ENCODE peak calls at places on chromosomes 3 and 15, in nine cellular contexts. A is ovary, N is endothelial cell of umbilical vein, G is heart left ventricle, L is stomach, M is uterus, T is testis, D is transverse colon, B is Peyer's patch. Q is an unnamed sample.

GRCh38 chr3:10281951-10282350 is 10.8 kb downstream of the GHRL start:
- DNase-seq in A (no peak), N (no peak), G (no peak), L (no peak), M (no peak), T (no peak), D (no peak), B (no peak), Q (no peak)

GRCh38 chr3:50292924-50293801 is 934 bp upstream of the IFRD2 start:
- DNase-seq in A (peak; percentile 60), N (no peak), G (peak; percentile 11), L (no peak), M (peak; percentile 34), T (no peak), D (no peak), B (peak; percentile 49), Q (no peak)

GRCh38 chr15:70701891-70702568 is 61.3 kb downstream of the UACA start:
- DNase-seq in A (no peak), N (peak; percentile 86), G (peak; percentile 38), L (no peak), M (no peak), T (peak; percentile 69), D (no peak), B (no peak), Q (no peak)

GRCh38 chr15:71334874-71335273 is 219.6 kb downstream of the THSD4 start:
- DNase-seq in A (no peak), N (no peak), G (no peak), L (no peak), M (no peak), T (no peak), D (no peak), B (no peak), Q (no peak)

GRCh38 chr3:193574488-193575072 is 18.4 kb upstream of the OPA1 start:
- DNase-seq in A (no peak), N (no peak), G (no peak), L (no peak), M (no peak), T (no peak), D (no peak), B (no peak), Q (no peak)

GRCh38 chr3:173267716-173268115 is 126.7 kb upstream of the SPATA16 start:
- DNase-seq in A (no peak), N (no peak), G (no peak), L (no peak), M (no peak), T (no peak), D (no peak), B (no peak), Q (no peak)

GRCh38 chr3:34780973-34781372 is 858.4 kb upstream of the ARPP21 start:
- DNase-seq in A (no peak), N (no peak), G (no peak), L (no peak), M (no peak), T (no peak), D (no peak), B (no peak), Q (no peak)

GRCh38 chr15:45641374-45641778 is 6.5 kb downstream of the SQOR start:
- DNase-seq in A (no peak), N (peak; percentile 72), G (no peak), L (peak; percentile 62), M (peak; percentile 59), T (no peak), D (peak; percentile 73), B (no peak), Q (no peak)

GRCh38 chr3:114464548-114464947 is 170.7 kb downstream of the TIGIT start:
- DNase-seq in A (no peak), N (no peak), G (no peak), L (no peak), M (no peak), T (no peak), D (no peak), B (no peak), Q (no peak)

GRCh38 chr3:193563429-193563828 is 8.7 kb upstream of the ATP13A4 start:
- DNase-seq in A (no peak), N (no peak), G (no peak), L (no peak), M (no peak), T (no peak), D (no peak), B (no peak), Q (no peak)

DNA sequence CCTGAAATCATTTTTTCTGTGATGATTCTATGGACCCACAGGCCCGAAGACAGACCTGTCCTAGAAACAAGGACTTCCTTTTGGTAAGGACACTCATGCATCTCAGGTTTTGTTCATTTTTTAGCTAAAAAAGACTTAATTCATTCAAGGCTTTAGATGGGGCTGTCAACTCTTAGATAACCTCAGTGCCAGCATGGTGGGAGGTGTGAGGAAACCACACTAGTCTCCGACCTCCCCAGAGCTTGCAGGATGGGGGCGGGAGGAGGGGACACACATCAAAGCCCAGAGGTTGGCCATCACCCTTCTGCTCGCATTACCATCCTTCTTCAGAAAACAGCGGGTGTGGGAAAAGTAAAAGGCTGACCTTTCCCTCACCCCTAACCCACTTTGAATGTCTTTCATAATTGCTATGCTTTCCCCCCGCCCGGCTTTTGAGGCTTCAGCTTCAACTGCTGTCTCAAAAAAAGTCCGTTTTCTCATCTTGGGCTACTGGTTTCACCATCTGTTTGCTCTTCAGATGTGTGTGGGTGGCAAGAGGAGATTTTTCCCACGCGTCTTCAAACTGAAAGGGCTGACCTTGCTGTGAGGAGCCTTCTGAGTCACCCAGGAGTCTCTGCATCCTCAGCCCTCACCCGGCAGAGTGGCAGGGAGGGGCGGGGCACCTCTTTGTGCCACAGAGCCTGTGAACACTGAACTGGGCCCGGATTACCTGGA is 27.6 kb upstream of the CXCR6 start:
- DNase-seq in A (no peak), N (no peak), G (no peak), L (peak; percentile 37), M (no peak), T (peak; percentile 22), D (peak; percentile 48), B (no peak), Q (no peak)
- TF ChIP-seq POLR2A in A (no peak), N (no peak), G (no peak), L (no peak), M (no peak), T (no peak), D (no peak), B (no peak), Q (no peak)

GRCh38 chr15:89576417-89576773 is 1.1 kb downstream of the TICRR start:
- DNase-seq in A (no peak), N (no peak), G (no peak), L (no peak), M (no peak), T (no peak), D (no peak), B (no peak), Q (no peak)

GRCh38 chr15:89575656-89576416 is 567 bp downstream of the TICRR start:
- DNase-seq in A (no peak), N (peak; percentile 41), G (no peak), L (no peak), M (no peak), T (no peak), D (no peak), B (no peak), Q (no peak)

GRCh38 chr15:89575146-89575655 is at the start of gene TICRR:
- DNase-seq in A (peak; percentile 95), N (peak; percentile 100), G (peak; percentile 97), L (peak; percentile 96), M (peak; percentile 97), T (peak; percentile 99), D (peak; percentile 97), B (peak; percentile 93), Q (no peak)

GRCh38 chr15:89577776-89578115 is 2.5 kb downstream of the TICRR start:
- DNase-seq in A (no peak), N (no peak), G (no peak), L (no peak), M (no peak), T (no peak), D (no peak), B (no peak), Q (no peak)

GRCh38 chr15:89578146-89578545 is 2.9 kb downstream of the TICRR start:
- DNase-seq in A (no peak), N (no peak), G (no peak), L (no peak), M (no peak), T (no peak), D (no peak), B (no peak), Q (no peak)
- H3K36me3 ChIP-seq in A (no peaks in the 10 kb centered on the region), N (no peaks in the 10 kb centered on the region), G (no peaks in the 10 kb centered on the region), L (no peaks in the 10 kb centered on the region), M (no peaks in the 10 kb centered on the region), T (no peaks in the 10 kb centered on the region), D (no peaks in the 10 kb centered on the region), B (no peaks in the 10 kb centered on the region), Q (no peaks in the 10 kb centered on the region)

DNA sequence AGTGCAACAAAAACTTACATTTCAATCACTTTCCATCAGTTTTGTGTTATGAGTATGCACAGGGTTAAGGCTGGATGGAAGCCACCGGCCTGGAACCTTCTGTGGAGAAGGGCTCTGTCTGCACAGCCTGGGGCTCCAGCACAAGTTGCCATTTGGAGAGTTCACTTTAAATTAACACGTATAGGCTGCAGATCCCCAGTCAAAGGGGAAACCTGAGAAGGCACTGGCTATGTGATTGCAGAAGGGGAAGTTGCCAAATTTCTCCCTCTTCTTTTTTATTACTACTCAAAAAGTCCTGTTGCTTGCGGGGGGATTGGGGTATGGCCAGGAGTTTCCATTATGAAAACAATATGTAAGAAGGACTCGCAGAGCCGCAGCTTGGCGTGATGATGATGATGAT is 57.0 kb upstream of the FOXP1 start:
- DNase-seq in A (no peak), N (no peak), G (no peak), L (no peak), M (no peak), T (no peak), D (no peak), B (no peak), Q (no peak)
- TF ChIP-seq POLR2A in A (no peak), N (no peak), G (no peak), L (no peak), M (no peak), T (no peak), D (no peak), B (no peak), Q (no peak)

GRCh38 chr3:185691622-185692021 is 105.5 kb downstream of the SENP2 start:
- DNase-seq in A (no peak), N (no peak), G (no peak), L (no peak), M (no peak), T (no peak), D (no peak), B (no peak), Q (no peak)

GRCh38 chr3:185685231-185686035 is 99.3 kb downstream of the SENP2 start:
- DNase-seq in A (no peak), N (no peak), G (no peak), L (no peak), M (no peak), T (no peak), D (no peak), B (no peak), Q (no peak)

GRCh38 chr3:185688808-185689207 is 102.7 kb downstream of the SENP2 start:
- DNase-seq in A (no peak), N (peak; percentile 95), G (no peak), L (peak; percentile 50), M (no peak), T (no peak), D (no peak), B (no peak), Q (no peak)

DNA sequence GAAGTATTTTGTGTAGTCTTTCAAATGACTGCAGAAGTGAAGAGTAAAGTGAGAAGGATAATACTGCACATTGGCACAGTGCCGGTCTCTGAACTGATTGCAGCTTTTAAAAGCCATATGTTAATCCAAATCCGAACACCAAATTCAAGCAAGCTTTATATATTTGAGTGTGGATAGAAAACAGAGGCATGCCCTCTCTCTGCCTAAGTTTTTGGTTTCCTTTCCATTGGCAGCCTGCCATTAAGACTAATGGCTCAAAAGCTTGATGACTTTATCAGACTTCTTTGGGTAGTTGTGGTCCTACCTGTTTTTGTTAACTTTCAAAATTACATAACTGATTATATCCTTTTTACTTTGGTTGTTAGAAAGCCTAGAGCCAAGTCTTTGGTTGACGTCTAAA is 101.4 kb downstream of the SENP2 start:
- DNase-seq in A (no peak), N (no peak), G (no peak), L (no peak), M (no peak), T (no peak), D (no peak), B (no peak), Q (no peak)
- H3K36me3 ChIP-seq in A (no peaks in the 10 kb centered on the region), N (peaks cover 18% of the 10 kb centered on the region), G (peaks cover 22% of the 10 kb centered on the region), L (peaks cover 50% of the 10 kb centered on the region), M (no peaks in the 10 kb centered on the region), T (no peaks in the 10 kb centered on the region), D (no peaks in the 10 kb centered on the region), B (peaks cover 49% of the 10 kb centered on the region), Q (no peaks in the 10 kb centered on the region)